ENCODE peak calls at places on chromosome 18, in four cellular contexts. M, C, V and W are unnamed samples.

GRCh38 chr18:9835796-9836195 is 50.0 kb upstream of the TXNDC2 start:
- DNase-seq in M (no peak), C (no peak), V (no peak), W (no peak)

GRCh38 chr18:55633032-55633431 is 45.0 kb upstream of the TCF4 start:
- DNase-seq in M (no peak), C (no peak), V (no peak), W (no peak)

GRCh38 chr18:13361422-13361821 is 142.9 kb downstream of the LDLRAD4 start:
- DNase-seq in M (no peak), C (no peak), V (no peak), W (no peak)

GRCh38 chr18:12722731-12723130 is 19.9 kb downstream of the PSMG2 start:
- DNase-seq in M (no peak), C (no peak), V (no peak), W (no peak)

GRCh38 chr18:32389868-32390267 is 80.8 kb downstream of the GAREM1 start:
- DNase-seq in M (no peak), C (no peak), V (peak), W (no peak)

GRCh38 chr18:2851771-2852170 is 5.0 kb downstream of the EMILIN2 start:
- DNase-seq in M (no peak), C (no peak), V (no peak), W (no peak)

GRCh38 chr18:23835076-23835475 is 145.8 kb downstream of the LAMA3 start:
- DNase-seq in M (no peak), C (no peak), V (no peak), W (no peak)

GRCh38 chr18:58359226-58360019 is 269.5 kb downstream of the ALPK2 start:
- DNase-seq in M (no peak), C (no peak), V (no peak), W (no peak)

GRCh38 chr18:71743634-71744033 is 800.5 kb downstream of the CBLN2 start:
- DNase-seq in M (no peak), C (no peak), V (no peak), W (no peak)

GRCh38 chr18:1296237-1296636 is 391.6 kb downstream of the ADCYAP1 start:
- DNase-seq in M (peak), C (no peak), V (no peak), W (no peak)